ENCODE peak calls at places on chromosomes 13 and 19, in five cellular contexts. F is mammary epithelial cell; L is heart right ventricle; I is stimulated activated CD4-positive, alpha-beta T cell treated with anti-CD3 and anti-CD28 coated beads, Interleukin-12 subunit alpha, Interleukin-12 subunit beta, amount 100 ng/mL, for 4 hours; V is AG04450. D is an unnamed sample.

GRCh38 chr13:50693755-50694154 is 149.7 kb downstream of the DLEU7 start:
- DNase-seq in F (no peak), L (peak), I (no peak), V (no peak), D (no peak)

GRCh38 chr19:8421484-8422461 is 8.7 kb downstream of the MARCHF2 start:
- DNase-seq in F (no peak), L (no peak), I (no peak), V (no peak), D (no peak)

GRCh38 chr19:4909897-4910593 is 744 bp downstream of the UHRF1 start:
- DNase-seq in F (peak), L (peak), I (peak), V (peak), D (peak)

GRCh38 chr13:30164141-30164540 is 143.2 kb downstream of the KATNAL1 start:
- DNase-seq in F (no peak), L (no peak), I (no peak), V (no peak), D (no peak)

GRCh38 chr19:49851456-49852259 is 699 bp downstream of the PTOV1 start:
- DNase-seq in F (no peak), L (peak), I (no peak), V (no peak), D (peak)

GRCh38 chr13:109026266-109026665 is 396.9 kb downstream of the MYO16 start:
- DNase-seq in F (no peak), L (no peak), I (no peak), V (no peak), D (no peak)

GRCh38 chr13:50684366-50684765 is 159.1 kb downstream of the DLEU7 start:
- DNase-seq in F (no peak), L (peak), I (no peak), V (no peak), D (no peak)

GRCh38 chr13:26247011-26247410 is 6.9 kb upstream of the CDK8 start:
- DNase-seq in F (no peak), L (no peak), I (no peak), V (no peak), D (no peak)

GRCh38 chr19:6663236-6664187 is 6.4 kb downstream of the TNFSF14 start:
- DNase-seq in F (peak), L (no peak), I (no peak), V (no peak), D (no peak)

GRCh38 chr19:772730-773436 is 22.0 kb downstream of the MISP start:
- DNase-seq in F (no peak), L (no peak), I (no peak), V (no peak), D (no peak)

GRCh38 chr19:52492201-52492960 is 35.1 kb upstream of the ZNF808 start:
- DNase-seq in F (no peak), L (no peak), I (no peak), V (no peak), D (peak)

GRCh38 chr13:108632649-108633167 is 3.3 kb downstream of the MYO16 start:
- DNase-seq in F (no peak), L (no peak), I (no peak), V (no peak), D (no peak)

GRCh38 chr19:40601061-40601973 is at the start of gene LTBP4:
- DNase-seq in F (no peak), L (peak), I (peak), V (no peak), D (peak)

GRCh38 chr13:35162420-35162819 is 220.3 kb downstream of the NBEA start:
- DNase-seq in F (no peak), L (no peak), I (no peak), V (no peak), D (no peak)

GRCh38 chr13:40983269-40983668 is 35.8 kb downstream of the ELF1 start:
- DNase-seq in F (no peak), L (no peak), I (no peak), V (no peak), D (no peak)

GRCh38 chr19:35123573-35123972 is 8.0 kb downstream of the FXYD3 start:
- DNase-seq in F (peak), L (no peak), I (no peak), V (no peak), D (no peak)

GRCh38 chr13:112773601-112774447 is 84.0 kb downstream of the ATP11A start:
- DNase-seq in F (no peak), L (no peak), I (no peak), V (no peak), D (no peak)

GRCh38 chr13:73578251-73578875 is 519.6 kb downstream of the KLF5 start:
- DNase-seq in F (no peak), L (no peak), I (no peak), V (no peak), D (no peak)

GRCh38 chr19:34995551-34995950 is 4.6 kb upstream of the GRAMD1A start:
- DNase-seq in F (no peak), L (no peak), I (no peak), V (no peak), D (no peak)

GRCh38 chr19:2556221-2557092 is 80.5 kb downstream of the GADD45B start:
- DNase-seq in F (no peak), L (no peak), I (no peak), V (no peak), D (no peak)

GRCh38 chr13:32940601-32941000 is 75.6 kb upstream of the KL start:
- DNase-seq in F (no peak), L (peak), I (no peak), V (peak), D (no peak)

GRCh38 chr13:60397693-60398437 is 845 bp downstream of the TDRD3 start:
- DNase-seq in F (peak), L (peak), I (peak), V (peak), D (peak)

GRCh38 chr13:76086729-76087128 is 450.6 kb downstream of the LMO7 start:
- DNase-seq in F (no peak), L (no peak), I (no peak), V (no peak), D (no peak)

GRCh38 chr19:28289294-28290063 is 923.5 kb downstream of the UQCRFS1 start:
- DNase-seq in F (peak), L (no peak), I (no peak), V (no peak), D (no peak)

GRCh38 chr13:50080158-50080855 is 65.1 kb downstream of the KCNRG start:
- DNase-seq in F (peak), L (no peak), I (peak), V (no peak), D (peak)

GRCh38 chr13:99968521-99969367 is 2.8 kb downstream of the ZIC5 start:
- DNase-seq in F (no peak), L (no peak), I (no peak), V (no peak), D (no peak)

GRCh38 chr13:105276571-105276970 is 1258.9 kb downstream of the EFNB2 start:
- DNase-seq in F (no peak), L (no peak), I (no peak), V (no peak), D (no peak)

GRCh38 chr13:94009696-94010095 is 469.8 kb downstream of the DCT start:
- DNase-seq in F (peak), L (no peak), I (no peak), V (no peak), D (no peak)

GRCh38 chr19:41688098-41688497 is at the start of gene CEACAM7:
- DNase-seq in F (no peak), L (no peak), I (no peak), V (no peak), D (no peak)

GRCh38 chr13:23856008-23856750 is 33.0 kb downstream of the MIPEP start:
- DNase-seq in F (no peak), L (no peak), I (no peak), V (no peak), D (no peak)

GRCh38 chr13:110946171-110946570 is 31.3 kb upstream of the ANKRD10 start:
- DNase-seq in F (no peak), L (no peak), I (no peak), V (no peak), D (no peak)

GRCh38 chr13:20411638-20412342 is 113.9 kb downstream of the CRYL1 start:
- DNase-seq in F (no peak), L (no peak), I (peak), V (no peak), D (no peak)

GRCh38 chr19:1978346-1978894 is 37.1 kb downstream of the BTBD2 start:
- DNase-seq in F (no peak), L (no peak), I (no peak), V (no peak), D (no peak)

GRCh38 chr19:13441810-13442512 is 64.3 kb downstream of the CACNA1A start:
- DNase-seq in F (peak), L (peak), I (peak), V (peak), D (no peak)

GRCh38 chr19:47618771-47619170 is 9.8 kb downstream of the BICRA start:
- DNase-seq in F (no peak), L (peak), I (no peak), V (no peak), D (peak)

D was measured in uterus.